ENCODE peak calls at places on chromosome 15, in five cellular contexts. S is CD8-positive, alpha-beta T cell; Z is left ventricle myocardium inferior; A is astrocyte; W is GM12865. L is an unnamed sample.

GRCh38 chr15:66545249-66545648 is 20.5 kb downstream of the LCTL start:
- DNase-seq in S (no peak), Z (no peak), A (no peak), W (no peak), L (no peak)

GRCh38 chr15:51917493-51917892 is 54.1 kb downstream of the LEO1 start:
- DNase-seq in S (no peak), Z (no peak), A (no peak), W (peak), L (peak)

GRCh38 chr15:44397869-44398268 is 29.6 kb upstream of the CTDSPL2 start:
- DNase-seq in S (no peak), Z (no peak), A (no peak), W (no peak), L (no peak)

GRCh38 chr15:71730277-71731144 is 79.8 kb upstream of the NR2E3 start:
- DNase-seq in S (no peak), Z (peak), A (peak), W (peak), L (peak)

GRCh38 chr15:51172190-51172589 is 77.5 kb upstream of the TNFAIP8L3 start:
- DNase-seq in S (no peak), Z (no peak), A (peak), W (no peak), L (no peak)

GRCh38 chr15:52115598-52116427 is 3.2 kb upstream of the BCL2L10 start:
- DNase-seq in S (no peak), Z (no peak), A (no peak), W (no peak), L (no peak)

GRCh38 chr15:98580577-98580976 is 67.8 kb upstream of the IGF1R start:
- DNase-seq in S (no peak), Z (no peak), A (no peak), W (no peak), L (no peak)

GRCh38 chr15:46080018-46080417 is 445.2 kb downstream of the SQOR start:
- DNase-seq in S (no peak), Z (no peak), A (no peak), W (no peak), L (no peak)

GRCh38 chr15:60679256-60679655 is 200.3 kb upstream of the ICE2 start:
- DNase-seq in S (no peak), Z (no peak), A (peak), W (no peak), L (no peak)

GRCh38 chr15:60643490-60644040 is 164.6 kb upstream of the ICE2 start:
- DNase-seq in S (no peak), Z (no peak), A (no peak), W (no peak), L (no peak)

GRCh38 chr15:58551084-58551763 is 119.4 kb downstream of the LIPC start:
- DNase-seq in S (no peak), Z (no peak), A (no peak), W (peak), L (no peak)

GRCh38 chr15:60733196-60733595 is 254.3 kb upstream of the ICE2 start:
- DNase-seq in S (no peak), Z (no peak), A (no peak), W (no peak), L (no peak)

GRCh38 chr15:88956263-88956662 is 43.1 kb upstream of the MFGE8 start:
- DNase-seq in S (no peak), Z (no peak), A (no peak), W (peak), L (no peak)

GRCh38 chr15:83559310-83559966 is 94.5 kb upstream of the ADAMTSL3 start:
- DNase-seq in S (no peak), Z (no peak), A (peak), W (peak), L (peak)

GRCh38 chr15:67175643-67176071 is 78.8 kb downstream of the AAGAB start:
- DNase-seq in S (no peak), Z (no peak), A (no peak), W (peak), L (peak)

GRCh38 chr15:100765458-100766224 is 114.0 kb upstream of the ALDH1A3 start:
- DNase-seq in S (peak), Z (no peak), A (no peak), W (no peak), L (no peak)

GRCh38 chr15:81567924-81568323 is 193.9 kb upstream of the TMC3 start:
- DNase-seq in S (no peak), Z (no peak), A (no peak), W (no peak), L (no peak)
- TF ChIP-seq CTCF in S (no peak), Z (no peak), A (no peak), W (no peak), L (no peak)

GRCh38 chr15:31127596-31128261 is 26.2 kb upstream of the TRPM1 start:
- DNase-seq in S (no peak), Z (no peak), A (no peak), W (no peak), L (no peak)

GRCh38 chr15:31128477-31128876 is 27.0 kb upstream of the TRPM1 start:
- DNase-seq in S (no peak), Z (no peak), A (no peak), W (no peak), L (no peak)

GRCh38 chr15:31129769-31130303 is 28.3 kb upstream of the TRPM1 start:
- DNase-seq in S (no peak), Z (no peak), A (no peak), W (no peak), L (no peak)

GRCh38 chr15:31130576-31131237 is 29.2 kb upstream of the TRPM1 start:
- DNase-seq in S (no peak), Z (no peak), A (no peak), W (no peak), L (no peak)

GRCh38 chr15:31128919-31129768 is 27.6 kb upstream of the TRPM1 start:
- DNase-seq in S (peak), Z (peak), A (no peak), W (peak), L (peak)
- TF ChIP-seq CTCF in S (peak), Z (peak), A (peak), W (peak), L (peak)

DNA sequence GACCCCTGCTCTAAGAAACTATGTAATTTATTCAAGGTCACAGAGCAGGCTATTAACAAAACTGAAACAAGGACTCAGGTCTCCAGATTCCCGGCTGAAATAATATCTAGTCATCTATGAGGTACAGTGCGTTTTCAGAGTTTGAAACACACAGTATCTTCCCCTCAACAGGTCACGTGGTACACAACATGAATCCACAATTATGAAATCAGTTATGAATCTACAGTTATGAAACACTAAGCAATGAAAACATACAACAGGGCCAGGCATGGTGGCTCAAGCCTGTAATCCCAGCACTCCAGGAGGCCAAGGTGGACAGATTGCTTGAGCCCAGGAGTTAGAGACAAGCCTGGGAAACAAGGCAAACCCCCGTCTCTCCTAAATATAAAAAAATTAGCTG is 72.7 kb downstream of the FSIP1 start:
- DNase-seq in S (no peak), Z (no peak), A (no peak), W (no peak), L (no peak)
- TF ChIP-seq CTCF in S (no peak), Z (no peak), A (no peak), W (no peak), L (no peak)

DNA sequence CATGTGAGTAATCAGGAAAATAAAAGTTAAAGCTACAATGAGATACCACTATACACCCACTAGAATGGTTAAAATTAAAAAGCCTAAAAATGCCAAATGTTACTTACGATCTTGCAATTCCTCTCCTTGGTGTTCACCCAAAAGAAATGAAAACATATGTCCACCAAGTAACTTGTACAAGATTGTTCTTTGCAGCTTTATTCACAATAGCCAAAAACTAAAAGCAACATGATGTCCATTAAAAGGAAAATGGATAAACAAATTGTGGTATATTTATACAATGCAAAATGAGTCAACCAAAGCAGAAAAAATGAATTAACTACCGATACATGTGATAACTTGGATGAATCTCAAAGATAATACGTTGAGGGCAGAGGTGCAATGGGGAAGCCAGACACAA is 301.5 kb upstream of the THBS1 start:
- DNase-seq in S (no peak), Z (no peak), A (no peak), W (no peak), L (no peak)
- TF ChIP-seq CTCF in S (no peak), Z (no peak), A (no peak), W (no peak), L (no peak)

GRCh38 chr15:74496648-74497047 is 35.7 kb upstream of the UBL7 start:
- DNase-seq in S (no peak), Z (no peak), A (no peak), W (no peak), L (no peak)
- TF ChIP-seq CTCF in S (no peak), Z (no peak), A (no peak), W (no peak), L (no peak)

GRCh38 chr15:38085931-38086562 is 151.6 kb downstream of the TMCO5A start:
- DNase-seq in S (no peak), Z (no peak), A (peak), W (peak), L (no peak)

GRCh38 chr15:38090223-38090622 is 155.8 kb downstream of the TMCO5A start:
- DNase-seq in S (no peak), Z (no peak), A (no peak), W (no peak), L (no peak)

GRCh38 chr15:38093931-38094330 is 158.7 kb upstream of the SPRED1 start:
- DNase-seq in S (no peak), Z (no peak), A (no peak), W (no peak), L (no peak)

GRCh38 chr15:38088971-38089370 is 154.5 kb downstream of the TMCO5A start:
- DNase-seq in S (no peak), Z (no peak), A (peak), W (no peak), L (no peak)

DNA sequence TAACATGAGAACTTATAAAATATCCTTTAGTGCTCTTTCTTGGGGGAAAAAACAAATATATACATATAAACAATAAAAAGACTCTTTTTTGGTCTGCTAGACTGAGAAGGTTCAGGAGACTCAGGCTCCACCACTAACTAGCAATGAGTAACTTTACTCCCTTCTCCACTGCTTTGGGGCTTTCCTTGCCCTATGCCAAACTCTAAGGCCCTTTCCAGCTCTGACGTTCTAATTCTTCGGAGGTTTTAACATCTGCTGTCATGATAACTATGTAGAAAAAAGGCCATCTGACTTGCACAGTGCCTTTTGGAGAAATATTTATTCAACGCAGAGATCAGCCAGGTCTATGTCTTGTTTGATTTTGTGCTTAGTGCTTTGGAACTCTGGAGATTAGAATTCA is 156.2 kb downstream of the TMCO5A start:
- DNase-seq in S (no peak), Z (no peak), A (no peak), W (no peak), L (no peak)
- TF ChIP-seq CTCF in S (no peak), Z (no peak), A (no peak), W (no peak), L (no peak)

DNA sequence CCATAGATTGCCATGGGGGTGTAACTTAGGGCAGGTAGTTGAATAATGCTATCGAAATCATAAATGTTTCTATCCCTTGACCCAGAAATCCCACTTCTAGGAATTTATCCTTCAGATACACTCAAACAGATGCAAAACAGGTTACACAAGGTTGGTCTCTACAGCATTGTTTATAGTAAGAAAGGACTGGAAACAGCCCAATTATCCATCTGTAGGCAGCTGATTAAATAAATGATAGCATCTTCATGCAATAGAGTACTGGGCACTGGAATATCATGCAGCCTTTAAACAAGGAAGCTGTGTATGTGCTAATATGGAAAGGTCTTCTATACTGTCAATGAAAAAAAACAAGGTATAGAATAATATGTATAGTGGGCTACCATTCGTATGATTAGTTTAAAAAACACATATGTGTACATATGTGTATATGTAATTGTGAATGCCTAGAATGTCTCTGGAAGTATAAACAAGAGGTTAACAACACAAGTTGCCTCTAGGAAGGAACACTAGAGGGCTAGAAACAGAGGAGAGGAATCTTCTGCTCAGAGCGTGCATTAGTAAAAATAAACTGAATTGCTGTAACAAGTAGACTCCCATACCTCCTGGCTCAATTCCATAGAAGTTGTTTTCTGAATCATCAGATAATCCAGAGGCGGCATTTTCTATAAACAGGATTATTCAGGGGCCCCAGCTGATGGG is 146.1 kb downstream of the TLE3 start:
- DNase-seq in S (no peak), Z (no peak), A (no peak), W (no peak), L (no peak)
- TF ChIP-seq CTCF in S (no peak), Z (no peak), A (no peak), W (no peak), L (no peak)

GRCh38 chr15:33314115-33314514 is 3.3 kb downstream of the RYR3 start:
- DNase-seq in S (no peak), Z (no peak), A (no peak), W (no peak), L (no peak)
- TF ChIP-seq CTCF in S (no peak), Z (no peak), A (no peak), W (no peak), L (no peak)